ENCODE peak calls at places on chromosome 3, in four cellular contexts. One of them, this sample, is unnamed.

GRCh38 chr3:170961616-170962400 is 53.4 kb upstream of the EIF5A2 start:
- DNase-seq in osteoblast: peak; percentile 66
- DNase-seq in CD8-positive, alpha-beta memory T cell: no peak
- DNase-seq in naive thymus-derived CD4-positive, alpha-beta T cell: peak; percentile 14
- DNase-seq in this sample: no peak

GRCh38 chr3:192867645-192868044 is 50.0 kb downstream of the MB21D2 start:
- DNase-seq in osteoblast: no peak
- DNase-seq in CD8-positive, alpha-beta memory T cell: no peak
- DNase-seq in naive thymus-derived CD4-positive, alpha-beta T cell: no peak
- DNase-seq in this sample: no peak

GRCh38 chr3:32816439-32817194 is 1.2 kb upstream of the TRIM71 start:
- DNase-seq in osteoblast: peak; percentile 94
- DNase-seq in CD8-positive, alpha-beta memory T cell: no peak
- DNase-seq in naive thymus-derived CD4-positive, alpha-beta T cell: no peak
- DNase-seq in this sample: peak; percentile 54

GRCh38 chr3:124078978-124079911 is 87.3 kb upstream of the ROPN1 start:
- DNase-seq in osteoblast: no peak
- DNase-seq in CD8-positive, alpha-beta memory T cell: no peak
- DNase-seq in naive thymus-derived CD4-positive, alpha-beta T cell: peak; percentile 1
- DNase-seq in this sample: peak; percentile 11

GRCh38 chr3:100107227-100107626 is 7.1 kb downstream of the FILIP1L start:
- DNase-seq in osteoblast: no peak
- DNase-seq in CD8-positive, alpha-beta memory T cell: no peak
- DNase-seq in naive thymus-derived CD4-positive, alpha-beta T cell: no peak
- DNase-seq in this sample: no peak

GRCh38 chr3:54780336-54780735 is 147.5 kb downstream of the LRTM1 start:
- DNase-seq in osteoblast: no peak
- DNase-seq in CD8-positive, alpha-beta memory T cell: no peak
- DNase-seq in naive thymus-derived CD4-positive, alpha-beta T cell: no peak
- DNase-seq in this sample: no peak

GRCh38 chr3:97658670-97659285 is 105.8 kb upstream of the ARL6 start:
- DNase-seq in osteoblast: no peak
- DNase-seq in CD8-positive, alpha-beta memory T cell: no peak
- DNase-seq in naive thymus-derived CD4-positive, alpha-beta T cell: no peak
- DNase-seq in this sample: no peak

GRCh38 chr3:64871237-64871636 is 183.4 kb upstream of the ADAMTS9 start:
- DNase-seq in osteoblast: no peak
- DNase-seq in CD8-positive, alpha-beta memory T cell: no peak
- DNase-seq in naive thymus-derived CD4-positive, alpha-beta T cell: no peak
- DNase-seq in this sample: no peak

GRCh38 chr3:84487296-84487695 is 471.5 kb upstream of the CADM2 start:
- DNase-seq in osteoblast: no peak
- DNase-seq in CD8-positive, alpha-beta memory T cell: no peak
- DNase-seq in naive thymus-derived CD4-positive, alpha-beta T cell: no peak
- DNase-seq in this sample: no peak

GRCh38 chr3:190092250-190092649 is 28.4 kb downstream of the P3H2 start:
- DNase-seq in osteoblast: peak; percentile 82
- DNase-seq in CD8-positive, alpha-beta memory T cell: no peak
- DNase-seq in naive thymus-derived CD4-positive, alpha-beta T cell: no peak
- DNase-seq in this sample: no peak

GRCh38 chr3:11394397-11394796 is 122.2 kb downstream of the ATG7 start:
- DNase-seq in osteoblast: no peak
- DNase-seq in CD8-positive, alpha-beta memory T cell: no peak
- DNase-seq in naive thymus-derived CD4-positive, alpha-beta T cell: no peak
- DNase-seq in this sample: no peak

GRCh38 chr3:38084019-38084968 is 45.3 kb downstream of the DLEC1 start:
- DNase-seq in osteoblast: peak; percentile 62
- DNase-seq in CD8-positive, alpha-beta memory T cell: peak; percentile 43
- DNase-seq in naive thymus-derived CD4-positive, alpha-beta T cell: peak; percentile 33
- DNase-seq in this sample: no peak

GRCh38 chr3:109825971-109826810 is 488.8 kb upstream of the DPPA4 start:
- DNase-seq in osteoblast: no peak
- DNase-seq in CD8-positive, alpha-beta memory T cell: no peak
- DNase-seq in naive thymus-derived CD4-positive, alpha-beta T cell: no peak
- DNase-seq in this sample: no peak

GRCh38 chr3:74510261-74510660 is 104.2 kb downstream of the CNTN3 start:
- DNase-seq in osteoblast: no peak
- DNase-seq in CD8-positive, alpha-beta memory T cell: no peak
- DNase-seq in naive thymus-derived CD4-positive, alpha-beta T cell: no peak
- DNase-seq in this sample: no peak

GRCh38 chr3:29291982-29292363 is 11.1 kb downstream of the RBMS3 start:
- DNase-seq in osteoblast: no peak
- DNase-seq in CD8-positive, alpha-beta memory T cell: no peak
- DNase-seq in naive thymus-derived CD4-positive, alpha-beta T cell: no peak
- DNase-seq in this sample: no peak

GRCh38 chr3:188491276-188491687 is 337.3 kb downstream of the LPP start:
- DNase-seq in osteoblast: peak; percentile 83
- DNase-seq in CD8-positive, alpha-beta memory T cell: no peak
- DNase-seq in naive thymus-derived CD4-positive, alpha-beta T cell: no peak
- DNase-seq in this sample: no peak

GRCh38 chr3:36405193-36405592 is 24.9 kb downstream of the STAC start:
- DNase-seq in osteoblast: no peak
- DNase-seq in CD8-positive, alpha-beta memory T cell: no peak
- DNase-seq in naive thymus-derived CD4-positive, alpha-beta T cell: no peak
- DNase-seq in this sample: no peak

GRCh38 chr3:73547427-73548036 is 77.2 kb downstream of the PDZRN3 start:
- DNase-seq in osteoblast: peak; percentile 71
- DNase-seq in CD8-positive, alpha-beta memory T cell: no peak
- DNase-seq in naive thymus-derived CD4-positive, alpha-beta T cell: no peak
- DNase-seq in this sample: no peak

GRCh38 chr3:152258448-152259302 is 10.1 kb upstream of the MBNL1 start:
- DNase-seq in osteoblast: peak; percentile 78
- DNase-seq in CD8-positive, alpha-beta memory T cell: peak; percentile 47
- DNase-seq in naive thymus-derived CD4-positive, alpha-beta T cell: no peak
- DNase-seq in this sample: no peak

GRCh38 chr3:105885261-105885660 is 16.4 kb upstream of the CBLB start:
- DNase-seq in osteoblast: no peak
- DNase-seq in CD8-positive, alpha-beta memory T cell: no peak
- DNase-seq in naive thymus-derived CD4-positive, alpha-beta T cell: no peak
- DNase-seq in this sample: no peak

GRCh38 chr3:169673521-169673920 is 10.0 kb upstream of the MECOM start:
- DNase-seq in osteoblast: no peak
- DNase-seq in CD8-positive, alpha-beta memory T cell: no peak
- DNase-seq in naive thymus-derived CD4-positive, alpha-beta T cell: no peak
- DNase-seq in this sample: no peak

GRCh38 chr3:58151637-58152036 is 59.1 kb downstream of the DNASE1L3 start:
- DNase-seq in osteoblast: no peak
- DNase-seq in CD8-positive, alpha-beta memory T cell: no peak
- DNase-seq in naive thymus-derived CD4-positive, alpha-beta T cell: no peak
- DNase-seq in this sample: peak; percentile 28

GRCh38 chr3:185825639-185826481 is 1.0 kb upstream of the IGF2BP2 start:
- DNase-seq in osteoblast: peak; percentile 91
- DNase-seq in CD8-positive, alpha-beta memory T cell: no peak
- DNase-seq in naive thymus-derived CD4-positive, alpha-beta T cell: no peak
- DNase-seq in this sample: no peak

GRCh38 chr3:107217161-107217560 is 160.1 kb upstream of the CCDC54 start:
- DNase-seq in osteoblast: peak; percentile 51
- DNase-seq in CD8-positive, alpha-beta memory T cell: no peak
- DNase-seq in naive thymus-derived CD4-positive, alpha-beta T cell: no peak
- DNase-seq in this sample: no peak
- H3K27ac ChIP-seq in osteoblast: peak overlapping the region; percentile 99
- H3K27ac ChIP-seq in CD8-positive, alpha-beta memory T cell: no peak overlapping the region
- H3K27ac ChIP-seq in naive thymus-derived CD4-positive, alpha-beta T cell: no peak overlapping the region
- H3K27ac ChIP-seq in this sample: no peak overlapping the region

GRCh38 chr3:39900462-39901002 is 91.1 kb downstream of the MYRIP start:
- DNase-seq in osteoblast: no peak
- DNase-seq in CD8-positive, alpha-beta memory T cell: no peak
- DNase-seq in naive thymus-derived CD4-positive, alpha-beta T cell: no peak
- DNase-seq in this sample: no peak
- H3K27ac ChIP-seq in osteoblast: no peak overlapping the region
- H3K27ac ChIP-seq in CD8-positive, alpha-beta memory T cell: no peak overlapping the region
- H3K27ac ChIP-seq in naive thymus-derived CD4-positive, alpha-beta T cell: no peak overlapping the region
- H3K27ac ChIP-seq in this sample: no peak overlapping the region

DNA sequence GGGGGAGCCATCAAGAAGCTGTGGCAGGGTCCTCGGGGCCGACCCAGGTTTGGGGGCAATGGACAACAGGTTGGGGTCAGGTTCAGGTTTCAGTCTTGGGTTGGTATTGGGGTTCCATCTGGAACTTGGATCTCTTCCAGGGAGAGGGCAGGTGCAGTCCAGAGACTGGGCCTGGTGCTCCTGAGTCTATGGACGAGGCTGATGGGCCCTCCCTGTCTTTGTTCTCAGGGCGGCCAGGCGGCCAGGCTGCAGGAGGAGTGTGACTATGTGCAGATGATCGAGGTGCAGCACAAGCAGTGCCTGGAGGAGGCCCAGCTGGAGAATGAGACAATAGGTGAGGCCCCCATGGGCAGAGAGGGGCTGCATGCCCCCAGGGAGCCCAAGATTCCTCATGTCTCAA is 11.1 kb downstream of the VIPR1 start:
- DNase-seq in osteoblast: peak; percentile 31
- DNase-seq in CD8-positive, alpha-beta memory T cell: no peak
- DNase-seq in naive thymus-derived CD4-positive, alpha-beta T cell: no peak
- DNase-seq in this sample: no peak
- H3K27ac ChIP-seq in osteoblast: no peak overlapping the region
- H3K27ac ChIP-seq in CD8-positive, alpha-beta memory T cell: no peak overlapping the region
- H3K27ac ChIP-seq in naive thymus-derived CD4-positive, alpha-beta T cell: no peak overlapping the region
- H3K27ac ChIP-seq in this sample: no peak overlapping the region

GRCh38 chr3:71384393-71384792 is 199.1 kb downstream of the FOXP1 start:
- DNase-seq in osteoblast: no peak
- DNase-seq in CD8-positive, alpha-beta memory T cell: no peak
- DNase-seq in naive thymus-derived CD4-positive, alpha-beta T cell: no peak
- DNase-seq in this sample: no peak

GRCh38 chr3:71389911-71390573 is 193.5 kb downstream of the FOXP1 start:
- DNase-seq in osteoblast: no peak
- DNase-seq in CD8-positive, alpha-beta memory T cell: no peak
- DNase-seq in naive thymus-derived CD4-positive, alpha-beta T cell: peak; percentile 45
- DNase-seq in this sample: no peak

GRCh38 chr3:71389191-71389590 is 194.3 kb downstream of the FOXP1 start:
- DNase-seq in osteoblast: no peak
- DNase-seq in CD8-positive, alpha-beta memory T cell: no peak
- DNase-seq in naive thymus-derived CD4-positive, alpha-beta T cell: no peak
- DNase-seq in this sample: no peak

GRCh38 chr3:71388535-71389120 is 194.9 kb downstream of the FOXP1 start:
- DNase-seq in osteoblast: no peak
- DNase-seq in CD8-positive, alpha-beta memory T cell: no peak
- DNase-seq in naive thymus-derived CD4-positive, alpha-beta T cell: no peak
- DNase-seq in this sample: no peak

DNA sequence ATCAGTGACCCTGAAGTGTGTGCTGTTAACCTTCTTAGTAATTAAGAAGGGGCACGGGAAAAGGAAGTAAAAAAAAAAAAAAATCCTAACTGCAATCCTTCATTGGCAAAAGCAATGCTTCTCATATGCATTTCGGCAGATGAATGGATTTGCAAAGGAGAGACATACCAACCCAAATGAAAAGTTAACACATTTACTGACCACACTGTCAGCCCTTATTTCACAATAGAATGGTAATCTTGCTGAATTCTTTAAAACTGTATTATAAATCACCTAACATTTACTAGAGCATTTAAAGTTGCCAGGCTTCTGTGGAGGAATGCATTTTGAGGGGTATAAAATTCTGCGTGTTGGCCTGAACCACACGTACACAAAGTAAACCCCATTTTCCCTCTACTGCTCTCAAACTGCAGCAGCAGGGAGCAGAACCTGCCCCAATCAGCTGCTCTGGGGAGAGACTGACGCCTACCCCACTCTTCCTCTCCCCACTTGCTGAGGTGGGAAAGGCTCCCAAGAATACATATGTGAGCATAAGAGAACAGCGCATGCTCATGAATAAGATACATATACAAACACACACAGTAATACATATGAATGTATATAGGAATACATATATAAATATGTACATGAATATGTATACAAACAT is 198.4 kb downstream of the FOXP1 start:
- DNase-seq in osteoblast: no peak
- DNase-seq in CD8-positive, alpha-beta memory T cell: no peak
- DNase-seq in naive thymus-derived CD4-positive, alpha-beta T cell: no peak
- DNase-seq in this sample: no peak
- H3K27ac ChIP-seq in osteoblast: peak overlapping the region; percentile 9
- H3K27ac ChIP-seq in CD8-positive, alpha-beta memory T cell: no peak overlapping the region
- H3K27ac ChIP-seq in naive thymus-derived CD4-positive, alpha-beta T cell: peak overlapping the region; percentile 55
- H3K27ac ChIP-seq in this sample: no peak overlapping the region

DNA sequence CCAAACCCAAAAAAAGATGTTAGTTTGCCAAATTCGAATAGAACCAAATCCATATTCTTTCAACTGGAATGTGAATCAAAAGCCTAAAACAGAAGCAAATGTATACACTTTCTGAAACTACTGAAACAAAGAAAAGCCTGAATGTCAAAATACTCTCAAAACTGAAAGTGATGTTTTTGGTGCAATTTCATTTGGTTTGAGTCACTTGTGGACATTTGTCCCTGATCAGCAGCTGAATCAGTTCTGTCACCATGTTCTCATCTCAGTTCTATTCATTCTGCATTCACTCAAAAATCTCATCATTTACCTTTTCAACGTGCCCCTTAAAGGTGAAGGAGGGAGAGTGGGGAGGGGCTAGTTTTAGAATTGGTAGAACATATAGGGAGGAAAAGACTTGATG is 266.8 kb downstream of the ABHD5 start:
- DNase-seq in osteoblast: no peak
- DNase-seq in CD8-positive, alpha-beta memory T cell: no peak
- DNase-seq in naive thymus-derived CD4-positive, alpha-beta T cell: no peak
- DNase-seq in this sample: no peak
- H3K27ac ChIP-seq in osteoblast: no peak overlapping the region
- H3K27ac ChIP-seq in CD8-positive, alpha-beta memory T cell: no peak overlapping the region
- H3K27ac ChIP-seq in naive thymus-derived CD4-positive, alpha-beta T cell: no peak overlapping the region
- H3K27ac ChIP-seq in this sample: no peak overlapping the region

GRCh38 chr3:148720873-148721272 is 23.2 kb downstream of the AGTR1 start:
- DNase-seq in osteoblast: no peak
- DNase-seq in CD8-positive, alpha-beta memory T cell: no peak
- DNase-seq in naive thymus-derived CD4-positive, alpha-beta T cell: no peak
- DNase-seq in this sample: no peak

GRCh38 chr3:148714521-148714920 is 16.8 kb downstream of the AGTR1 start:
- DNase-seq in osteoblast: no peak
- DNase-seq in CD8-positive, alpha-beta memory T cell: no peak
- DNase-seq in naive thymus-derived CD4-positive, alpha-beta T cell: no peak
- DNase-seq in this sample: no peak

GRCh38 chr3:148716657-148717056 is 19.0 kb downstream of the AGTR1 start:
- DNase-seq in osteoblast: no peak
- DNase-seq in CD8-positive, alpha-beta memory T cell: no peak
- DNase-seq in naive thymus-derived CD4-positive, alpha-beta T cell: no peak
- DNase-seq in this sample: no peak

GRCh38 chr3:148718982-148719862 is 21.5 kb downstream of the AGTR1 start:
- DNase-seq in osteoblast: no peak
- DNase-seq in CD8-positive, alpha-beta memory T cell: no peak
- DNase-seq in naive thymus-derived CD4-positive, alpha-beta T cell: no peak
- DNase-seq in this sample: no peak

DNA sequence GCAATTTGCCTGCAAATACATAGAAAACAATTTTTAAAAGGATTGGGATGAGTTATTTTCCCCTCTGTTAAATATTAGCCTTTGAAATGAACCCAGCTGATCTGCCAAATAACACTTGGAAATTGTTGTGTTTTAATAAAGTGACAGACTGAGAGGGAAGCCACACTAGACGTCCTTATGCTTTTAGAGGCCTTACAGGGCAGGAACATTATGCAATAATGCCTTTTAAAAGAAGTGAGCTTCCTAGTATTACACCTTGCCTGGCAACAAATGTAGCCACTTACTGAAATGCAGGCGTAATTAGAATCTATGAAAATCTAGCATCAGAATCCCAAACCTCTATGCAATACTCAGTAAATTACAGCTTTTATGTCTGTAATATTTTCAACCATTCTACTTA is 20.2 kb downstream of the AGTR1 start:
- DNase-seq in osteoblast: no peak
- DNase-seq in CD8-positive, alpha-beta memory T cell: no peak
- DNase-seq in naive thymus-derived CD4-positive, alpha-beta T cell: no peak
- DNase-seq in this sample: no peak
- H3K27ac ChIP-seq in osteoblast: no peak overlapping the region
- H3K27ac ChIP-seq in CD8-positive, alpha-beta memory T cell: no peak overlapping the region
- H3K27ac ChIP-seq in naive thymus-derived CD4-positive, alpha-beta T cell: no peak overlapping the region
- H3K27ac ChIP-seq in this sample: no peak overlapping the region

This sample was measured in caudate nucleus.